ENCODE peak calls at places on chromosomes 2 and 18, in four cellular contexts. C, N, O and P are unnamed samples.

GRCh38 chr2:159516241-159516758 is 100.0 kb downstream of the BAZ2B start:
- DNase-seq in C (no peak), N (no peak), O (peak; percentile 18), P (peak; percentile 9)

GRCh38 chr18:11751305-11752115 is 62.4 kb downstream of the GNAL start:
- DNase-seq in C (no peak), N (no peak), O (no peak), P (no peak)

GRCh38 chr2:80852079-80852807 is 547.7 kb upstream of the LRRTM1 start:
- DNase-seq in C (no peak), N (no peak), O (no peak), P (no peak)

GRCh38 chr2:72744049-72744448 is 81.8 kb downstream of the EXOC6B start:
- DNase-seq in C (no peak), N (no peak), O (no peak), P (peak; percentile 73)

GRCh38 chr2:234987754-234988153 is 35.9 kb downstream of the SH3BP4 start:
- DNase-seq in C (no peak), N (no peak), O (no peak), P (no peak)

GRCh38 chr2:233033672-233034071 is 1.2 kb downstream of the NEU2 start:
- DNase-seq in C (no peak), N (no peak), O (no peak), P (no peak)

GRCh38 chr18:9627642-9628041 is 13.3 kb upstream of the PPP4R1 start:
- DNase-seq in C (no peak), N (no peak), O (no peak), P (peak; percentile 77)

GRCh38 chr2:196168181-196168580 is 3.2 kb downstream of the STK17B start:
- DNase-seq in C (no peak), N (no peak), O (no peak), P (no peak)

GRCh38 chr2:10255189-10256030 is 47.3 kb upstream of the HPCAL1 start:
- DNase-seq in C (peak; percentile 31), N (no peak), O (no peak), P (no peak)

GRCh38 chr2:177679611-177680530 is 287.3 kb downstream of the AGPS start:
- DNase-seq in C (no peak), N (no peak), O (no peak), P (no peak)

GRCh38 chr2:237614151-237614720 is 13.2 kb upstream of the LRRFIP1 start:
- DNase-seq in C (no peak), N (peak; percentile 73), O (no peak), P (peak; percentile 83)

GRCh38 chr18:8361941-8362471 is 247.2 kb upstream of the RAB12 start:
- DNase-seq in C (no peak), N (no peak), O (no peak), P (no peak)

GRCh38 chr2:42922293-42922692 is 129.9 kb upstream of the HAAO start:
- DNase-seq in C (no peak), N (no peak), O (no peak), P (no peak)
- H3K27ac ChIP-seq in C (peak overlapping the region; percentile 96), N (peak overlapping the region; percentile 96), O (no peak overlapping the region), P (no peak overlapping the region)

GRCh38 chr2:64766841-64767669 is 113.3 kb upstream of the SERTAD2 start:
- DNase-seq in C (no peak), N (no peak), O (no peak), P (no peak)
- H3K4me1 ChIP-seq in C (no peaks in the 10 kb centered on the region), N (peaks cover 22% of the 10 kb centered on the region), O (peaks cover 32% of the 10 kb centered on the region), P (peaks cover 57% of the 10 kb centered on the region)

DNA sequence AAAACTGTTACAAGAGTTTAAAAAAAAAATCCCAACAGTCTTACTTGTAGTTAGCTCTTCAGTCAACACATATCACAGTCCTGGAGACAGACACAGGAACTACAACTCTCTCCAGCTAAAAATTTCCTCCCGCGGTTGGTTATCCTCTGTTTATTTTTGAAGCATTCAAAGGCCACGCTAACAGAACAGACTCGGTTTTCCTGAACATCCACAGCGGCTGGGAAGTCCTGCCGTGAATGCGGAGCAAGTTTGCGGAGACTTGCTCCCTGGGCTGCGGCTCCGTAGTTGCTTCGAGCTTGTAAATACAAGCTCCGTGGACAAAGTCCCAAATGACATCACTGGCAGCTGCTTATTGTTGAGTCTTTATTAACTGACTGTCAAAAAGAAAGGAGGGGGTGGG is at the start of gene NCKAP5:
- DNase-seq in C (no peak), N (peak; percentile 51), O (peak; percentile 38), P (peak; percentile 47)
- H3K4me3 ChIP-seq in C (no peak within 1 kb of the TSS), N (peak within 1 kb of the TSS; percentile 34), O (peak within 1 kb of the TSS; percentile 35), P (no peak within 1 kb of the TSS)

GRCh38 chr2:216971632-216972031 is 111.8 kb upstream of the TNP1 start:
- DNase-seq in C (no peak), N (no peak), O (no peak), P (no peak)
- H3K27ac ChIP-seq in C (peak overlapping the region; percentile 90), N (no peak overlapping the region), O (no peak overlapping the region), P (no peak overlapping the region)